ENCODE peak calls at places on chromosomes 7 and 10, in six cellular contexts. P is AG09319, D is neural crest cell, M is endothelial cell, H is B cell, U is thoracic aorta. N is an unnamed sample.
A peak's percentile ranks its signal among the peaks of the same experiment; 100 is the strongest.

GRCh38 chr10:32054087-32054486 is 2.1 kb downstream of the KIF5B start:
- DNase-seq in P (no peak), D (no peak), M (no peak), H (no peak), U (no peak), N (no peak)

GRCh38 chr10:6460861-6461409 is 119.1 kb downstream of the PRKCQ start:
- DNase-seq in P (no peak), D (no peak), M (no peak), H (no peak), U (no peak), N (no peak)

GRCh38 chr10:123996302-123996701 is 97.1 kb downstream of the CHST15 start:
- DNase-seq in P (no peak), D (no peak), M (no peak), H (no peak), U (no peak), N (no peak)

GRCh38 chr7:48090095-48090805 is 1.2 kb downstream of the UPP1 start:
- DNase-seq in P (no peak), D (peak; percentile 16), M (peak; percentile 51), H (no peak), U (no peak), N (no peak)

GRCh38 chr10:72097448-72098300 is 9.3 kb upstream of the SPOCK2 start:
- DNase-seq in P (peak; percentile 79), D (no peak), M (no peak), H (no peak), U (peak; percentile 53), N (no peak)

GRCh38 chr7:70178787-70179186 is 580.5 kb downstream of the AUTS2 start:
- DNase-seq in P (no peak), D (no peak), M (no peak), H (no peak), U (no peak), N (no peak)

GRCh38 chr10:68333058-68333395 is 299 bp upstream of the PBLD start:
- DNase-seq in P (no peak), D (no peak), M (no peak), H (no peak), U (no peak), N (no peak)

GRCh38 chr10:28734940-28735759 is 57.8 kb downstream of the BAMBI start:
- DNase-seq in P (peak; percentile 71), D (no peak), M (no peak), H (no peak), U (peak; percentile 3), N (no peak)

GRCh38 chr7:136868496-136869005 is at the start of gene CHRM2:
- DNase-seq in P (peak; percentile 46), D (peak; percentile 15), M (peak; percentile 15), H (no peak), U (no peak), N (peak; percentile 25)

GRCh38 chr7:136874393-136875032 is 6.1 kb downstream of the CHRM2 start:
- DNase-seq in P (no peak), D (no peak), M (no peak), H (no peak), U (no peak), N (no peak)

GRCh38 chr7:136869991-136870798 is 1.7 kb downstream of the CHRM2 start:
- DNase-seq in P (no peak), D (peak; percentile 4), M (peak; percentile 29), H (no peak), U (no peak), N (peak; percentile 16)

GRCh38 chr7:136869006-136869961 is 832 bp downstream of the CHRM2 start:
- DNase-seq in P (peak; percentile 8), D (peak; percentile 9), M (peak; percentile 22), H (no peak), U (no peak), N (peak; percentile 20)

DNA sequence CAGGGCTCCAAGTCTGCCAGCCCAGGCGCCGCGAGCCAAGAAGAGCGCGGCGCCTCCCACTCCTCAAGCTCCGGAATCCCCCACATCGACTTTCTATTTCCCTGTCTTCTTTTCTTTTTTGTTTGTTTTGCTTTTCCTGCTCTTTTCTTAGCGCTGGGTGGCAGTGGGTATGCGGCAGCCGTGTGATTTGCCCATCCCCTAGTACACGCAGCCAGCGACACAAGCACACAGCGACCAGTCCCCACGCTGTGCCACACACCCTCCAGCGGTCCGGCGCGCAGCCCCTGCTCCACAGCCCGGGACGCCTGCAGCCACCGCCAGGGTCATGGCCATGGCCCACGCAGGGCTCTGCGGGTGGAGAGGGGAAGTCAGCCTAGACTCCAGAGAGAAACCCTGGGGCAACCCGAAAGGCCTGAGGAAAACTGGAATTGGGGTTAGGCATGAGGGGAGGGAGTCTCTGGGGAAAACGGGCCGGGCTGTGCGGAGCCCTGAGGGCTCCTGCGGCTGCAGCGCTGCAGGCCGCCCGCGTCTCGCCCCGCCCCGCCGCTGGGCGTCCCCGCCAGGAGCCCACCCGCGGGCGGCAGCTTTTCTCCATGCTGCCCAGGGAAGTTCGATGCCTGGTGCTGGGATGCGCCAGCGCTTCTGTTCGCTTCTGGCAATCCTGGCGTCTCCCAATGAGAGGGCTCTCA is 2.5 kb downstream of the CHRM2 start:
- DNase-seq in P (no peak), D (peak; percentile 32), M (peak; percentile 38), H (no peak), U (no peak), N (no peak)
- TF ChIP-seq CTCF in P (no peak), D (peak; percentile 10), M (no peak), H (no peak), U (no peak), N (no peak)

DNA sequence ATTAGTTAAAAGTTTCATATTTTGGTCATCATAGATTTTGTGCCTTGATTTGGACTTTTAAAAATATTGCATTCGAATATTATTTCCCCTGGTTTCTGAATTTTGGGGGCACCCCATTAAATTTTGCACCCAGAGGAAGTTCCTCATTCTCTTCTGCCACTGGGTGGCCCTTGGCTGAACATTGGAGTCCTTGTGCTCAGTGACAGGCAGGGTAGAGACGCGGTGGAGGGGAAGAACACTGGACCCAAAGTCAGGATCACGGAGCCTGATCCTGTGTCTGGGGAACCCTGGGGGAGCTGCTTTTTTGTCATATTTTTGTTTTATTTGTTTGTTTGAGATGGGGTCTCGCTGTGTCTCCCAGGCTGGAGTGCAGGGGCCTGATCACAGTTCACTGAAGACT is 74.7 kb downstream of the MKI67 start:
- DNase-seq in P (no peak), D (no peak), M (no peak), H (no peak), U (no peak), N (no peak)
- TF ChIP-seq CTCF in P (no peak), D (no peak), M (no peak), H (no peak), U (no peak), N (no peak)

GRCh38 chr10:119540038-119540437 is 2.5 kb downstream of the RGS10 start:
- DNase-seq in P (no peak), D (no peak), M (no peak), H (no peak), U (no peak), N (no peak)

GRCh38 chr10:119539359-119539651 is 3.2 kb downstream of the RGS10 start:
- DNase-seq in P (no peak), D (no peak), M (no peak), H (no peak), U (no peak), N (no peak)

GRCh38 chr10:119541046-119541445 is 1.5 kb downstream of the RGS10 start:
- DNase-seq in P (no peak), D (no peak), M (no peak), H (no peak), U (no peak), N (no peak)

GRCh38 chr10:119537953-119538630 is 4.4 kb downstream of the RGS10 start:
- DNase-seq in P (no peak), D (no peak), M (no peak), H (no peak), U (no peak), N (no peak)

DNA sequence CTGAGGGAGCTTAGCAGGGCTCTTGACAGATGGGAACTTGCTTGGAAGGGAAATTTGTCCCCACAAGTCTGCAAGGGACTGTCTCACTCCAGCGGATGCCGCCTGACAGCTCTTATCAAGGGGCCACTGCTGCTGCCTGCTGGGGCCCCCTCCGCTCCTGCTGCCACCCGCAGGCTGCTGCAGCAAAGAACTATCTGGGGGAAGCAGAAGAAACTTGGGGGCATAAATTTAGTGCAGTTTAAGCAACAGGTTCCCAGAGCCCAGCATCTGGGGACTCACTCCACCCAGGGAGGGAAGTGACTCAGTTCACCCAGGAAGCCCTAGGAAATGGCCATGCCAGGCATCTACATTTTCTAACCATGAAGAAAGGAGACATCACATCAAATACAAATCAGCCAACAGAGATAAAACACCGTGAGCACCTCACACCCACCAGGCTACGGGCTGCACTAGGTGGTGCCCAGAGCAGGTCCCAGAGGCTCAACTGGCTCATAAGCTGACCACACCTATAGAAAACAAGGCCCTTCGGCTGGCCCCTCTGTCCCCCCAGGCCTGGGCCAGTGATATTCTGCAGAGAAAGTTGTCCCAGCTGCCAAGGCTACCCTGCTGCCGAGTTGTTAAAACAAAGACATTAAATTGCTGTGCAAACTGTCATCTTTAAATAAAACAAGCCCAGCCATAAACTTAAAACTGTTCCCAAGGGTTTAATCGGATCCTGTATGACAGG is 3.7 kb downstream of the RGS10 start:
- DNase-seq in P (no peak), D (no peak), M (no peak), H (no peak), U (no peak), N (no peak)
- TF ChIP-seq CTCF in P (no peak), D (no peak), M (no peak), H (no peak), U (no peak), N (peak; percentile 40)

GRCh38 chr7:16365177-16365576 is 56.2 kb downstream of the CRPPA start:
- DNase-seq in P (no peak), D (no peak), M (no peak), H (no peak), U (no peak), N (no peak)
- TF ChIP-seq CTCF in P (no peak), D (no peak), M (no peak), H (no peak), U (no peak), N (no peak)

GRCh38 chr7:139570119-139570518 is 46.6 kb downstream of the CLEC2L start:
- DNase-seq in P (no peak), D (no peak), M (no peak), H (no peak), U (no peak), N (no peak)
- TF ChIP-seq CTCF in P (no peak), D (no peak), M (no peak), H (no peak), U (no peak), N (no peak)

GRCh38 chr7:5681979-5682546 is 99.4 kb downstream of the RNF216 start:
- DNase-seq in P (no peak), D (no peak), M (no peak), H (no peak), U (no peak), N (peak; percentile 61)
- TF ChIP-seq CTCF in P (no peak), D (no peak), M (no peak), H (no peak), U (no peak), N (no peak)